ENCODE peak calls at places on chromosomes 6 and 20, in ten cellular contexts. D is MV-4-11; R is activated naive CD4-positive, alpha-beta T cell; H is ovary; G is hippocampal formation; Q is progenitor cell of endocrine pancreas; U is GM06990; C is EH; E is mesendoderm; N is PC-9. A is an unnamed sample.
A peak's percentile ranks its signal among the peaks of the same experiment; 100 is the strongest.

GRCh38 chr6:146741609-146742008 is 142.8 kb downstream of the ADGB start:
- DNase-seq in D (no peak), R (no peak), H (no peak), G (no peak), Q (no peak), U (no peak), C (peak; percentile 45), E (no peak), N (no peak), A (no peak)

GRCh38 chr6:4776967-4777925 is 1.0 kb downstream of the CDYL start:
- DNase-seq in D (no peak), R (no peak), H (no peak), G (no peak), Q (no peak), U (peak; percentile 65), C (peak; percentile 53), E (peak; percentile 48), N (peak; percentile 24), A (peak; percentile 15)

GRCh38 chr20:59605691-59606364 is 1.5 kb downstream of the PHACTR3 start:
- DNase-seq in D (no peak), R (no peak), H (no peak), G (peak; percentile 69), Q (no peak), U (no peak), C (no peak), E (no peak), N (no peak), A (no peak)

GRCh38 chr6:43937236-43938177 is 167.5 kb downstream of the VEGFA start:
- DNase-seq in D (no peak), R (no peak), H (no peak), G (no peak), Q (no peak), U (no peak), C (no peak), E (peak; percentile 76), N (no peak), A (peak; percentile 76)

GRCh38 chr6:33375143-33375649 is 16.4 kb upstream of the KIFC1 start:
- DNase-seq in D (peak; percentile 74), R (no peak), H (peak; percentile 86), G (no peak), Q (no peak), U (no peak), C (peak; percentile 86), E (no peak), N (peak; percentile 67), A (peak; percentile 92)

GRCh38 chr6:145206247-145206907 is 528.9 kb downstream of the EPM2A start:
- DNase-seq in D (peak; percentile 40), R (no peak), H (no peak), G (no peak), Q (no peak), U (no peak), C (peak; percentile 97), E (no peak), N (no peak), A (no peak)

GRCh38 chr20:4160761-4161305 is 145.5 kb upstream of the RNF24 start:
- DNase-seq in D (no peak), R (no peak), H (peak; percentile 53), G (peak; percentile 87), Q (no peak), U (no peak), C (no peak), E (no peak), N (peak; percentile 61), A (peak; percentile 63)

GRCh38 chr20:45061244-45061643 is 39.7 kb downstream of the KCNS1 start:
- DNase-seq in D (no peak), R (no peak), H (no peak), G (no peak), Q (no peak), U (no peak), C (peak; percentile 94), E (no peak), N (peak; percentile 45), A (no peak)

GRCh38 chr20:44489931-44490330 is 14.3 kb downstream of the TTPAL start:
- DNase-seq in D (no peak), R (no peak), H (no peak), G (no peak), Q (no peak), U (no peak), C (no peak), E (no peak), N (no peak), A (no peak)

GRCh38 chr6:124131779-124132178 is 328.1 kb downstream of the NKAIN2 start:
- DNase-seq in D (no peak), R (no peak), H (no peak), G (no peak), Q (no peak), U (no peak), C (no peak), E (peak; percentile 4), N (peak; percentile 38), A (no peak)

GRCh38 chr6:14365393-14365792 is 247.8 kb downstream of the CD83 start:
- DNase-seq in D (no peak), R (no peak), H (no peak), G (no peak), Q (no peak), U (no peak), C (peak; percentile 57), E (no peak), N (no peak), A (no peak)

GRCh38 chr6:112936476-112936875 is 589.3 kb downstream of the RFPL4B start:
- DNase-seq in D (no peak), R (no peak), H (no peak), G (no peak), Q (no peak), U (no peak), C (peak; percentile 75), E (no peak), N (no peak), A (no peak)

GRCh38 chr6:8855411-8855810 is 420.1 kb upstream of the SLC35B3 start:
- DNase-seq in D (peak; percentile 85), R (no peak), H (no peak), G (no peak), Q (no peak), U (no peak), C (no peak), E (peak; percentile 23), N (no peak), A (no peak)

GRCh38 chr20:61126369-61127195 is 125.5 kb upstream of the CDH4 start:
- DNase-seq in D (no peak), R (no peak), H (no peak), G (no peak), Q (no peak), U (no peak), C (no peak), E (no peak), N (no peak), A (no peak)

GRCh38 chr6:146337376-146337775 is 206.3 kb upstream of the RAB32 start:
- DNase-seq in D (no peak), R (no peak), H (no peak), G (peak; percentile 32), Q (no peak), U (no peak), C (no peak), E (no peak), N (no peak), A (no peak)

GRCh38 chr6:154276810-154277577 is 79.6 kb downstream of the IPCEF1 start:
- DNase-seq in D (peak; percentile 66), R (no peak), H (no peak), G (peak; percentile 70), Q (no peak), U (no peak), C (peak; percentile 25), E (peak; percentile 14), N (no peak), A (no peak)

GRCh38 chr6:38713812-38714211 is 1.3 kb upstream of the DNAH8 start:
- DNase-seq in D (peak; percentile 87), R (no peak), H (no peak), G (no peak), Q (no peak), U (no peak), C (no peak), E (no peak), N (no peak), A (no peak)

GRCh38 chr6:151293621-151294020 is 53.9 kb downstream of the AKAP12 start:
- DNase-seq in D (no peak), R (no peak), H (no peak), G (no peak), Q (no peak), U (no peak), C (peak; percentile 69), E (no peak), N (no peak), A (no peak)

GRCh38 chr20:8787090-8787489 is 281.8 kb upstream of the PLCB4 start:
- DNase-seq in D (no peak), R (no peak), H (no peak), G (no peak), Q (no peak), U (no peak), C (no peak), E (no peak), N (no peak), A (no peak)

GRCh38 chr6:33417127-33417902 is 592 bp downstream of the CUTA start:
- DNase-seq in D (no peak), R (no peak), H (peak; percentile 58), G (no peak), Q (no peak), U (no peak), C (peak; percentile 96), E (peak; percentile 46), N (no peak), A (no peak)

GRCh38 chr20:13221313-13221672 is 219 bp downstream of the ISM1 start:
- DNase-seq in D (no peak), R (no peak), H (no peak), G (no peak), Q (no peak), U (no peak), C (no peak), E (no peak), N (no peak), A (no peak)